ENCODE peak calls at places on chromosomes 11 and 22, in ten cellular contexts. F, P, J, O, V, R, W, L, B and C are unnamed samples. For H3K4me1, the result is how much of the 10 kb centered on the place peaks cover.

GRCh38 chr11:133541331-133542095 is 9.2 kb upstream of the OPCML start:
- DNase-seq in F (no peak), P (no peak), J (no peak), O (peak), V (no peak), R (no peak), W (no peak), L (no peak), B (no peak), C (no peak)

GRCh38 chr11:96237759-96238158 is 105.2 kb downstream of the MAML2 start:
- DNase-seq in F (no peak), P (no peak), J (no peak), O (no peak), V (no peak), R (no peak), W (no peak), L (no peak), B (no peak), C (peak)

GRCh38 chr11:8097926-8098325 is 16.9 kb downstream of the TUB start:
- DNase-seq in F (no peak), P (no peak), J (no peak), O (no peak), V (peak), R (no peak), W (no peak), L (peak), B (no peak), C (no peak)

GRCh38 chr11:60891103-60891741 is 15.2 kb downstream of the PRPF19 start:
- DNase-seq in F (peak), P (no peak), J (no peak), O (no peak), V (no peak), R (no peak), W (no peak), L (no peak), B (no peak), C (no peak)

GRCh38 chr11:62789576-62789975 is 2.2 kb downstream of the TMEM223 start:
- DNase-seq in F (no peak), P (no peak), J (no peak), O (no peak), V (no peak), R (no peak), W (no peak), L (no peak), B (no peak), C (no peak)

GRCh38 chr11:116641561-116642045 is 131.2 kb downstream of the BUD13 start:
- DNase-seq in F (no peak), P (peak), J (peak), O (peak), V (no peak), R (peak), W (peak), L (no peak), B (peak), C (no peak)

GRCh38 chr11:126361400-126361799 is 5.9 kb downstream of the ST3GAL4 start:
- DNase-seq in F (no peak), P (no peak), J (no peak), O (no peak), V (peak), R (no peak), W (no peak), L (no peak), B (peak), C (no peak)

GRCh38 chr22:31127181-31127772 is 4.5 kb downstream of the INPP5J start:
- DNase-seq in F (no peak), P (peak), J (peak), O (no peak), V (no peak), R (no peak), W (no peak), L (no peak), B (no peak), C (no peak)

GRCh38 chr11:94295534-94295933 is 8.8 kb upstream of the IZUMO1R start:
- DNase-seq in F (no peak), P (no peak), J (peak), O (no peak), V (no peak), R (no peak), W (no peak), L (no peak), B (no peak), C (no peak)

GRCh38 chr11:100403817-100404216 is 283.3 kb upstream of the ARHGAP42 start:
- DNase-seq in F (no peak), P (no peak), J (no peak), O (peak), V (no peak), R (no peak), W (no peak), L (no peak), B (no peak), C (no peak)

GRCh38 chr11:111299111-111300026 is 1.0 kb downstream of the POU2AF3 start:
- DNase-seq in F (peak), P (no peak), J (peak), O (peak), V (peak), R (peak), W (peak), L (peak), B (peak), C (peak)

GRCh38 chr11:26073646-26074045 is 258.3 kb upstream of the ANO3 start:
- DNase-seq in F (no peak), P (no peak), J (no peak), O (no peak), V (no peak), R (no peak), W (no peak), L (no peak), B (no peak), C (no peak)

GRCh38 chr22:46053563-46054090 is 76.7 kb upstream of the WNT7B start:
- DNase-seq in F (peak), P (peak), J (peak), O (no peak), V (peak), R (peak), W (peak), L (no peak), B (peak), C (no peak)

GRCh38 chr11:75105462-75105925 is 8.8 kb upstream of the OR2AT4 start:
- DNase-seq in F (no peak), P (no peak), J (peak), O (peak), V (no peak), R (no peak), W (no peak), L (no peak), B (no peak), C (peak)

GRCh38 chr11:36149538-36150242 is 139.5 kb downstream of the COMMD9 start:
- DNase-seq in F (no peak), P (peak), J (peak), O (peak), V (peak), R (peak), W (peak), L (peak), B (no peak), C (peak)

GRCh38 chr22:35868938-35869337 is 151.3 kb downstream of the APOL5 start:
- DNase-seq in F (no peak), P (no peak), J (peak), O (peak), V (no peak), R (no peak), W (no peak), L (no peak), B (no peak), C (no peak)

GRCh38 chr11:65065898-65066297 is 7.5 kb upstream of the NAALADL1 start:
- DNase-seq in F (no peak), P (no peak), J (no peak), O (no peak), V (no peak), R (no peak), W (no peak), L (no peak), B (no peak), C (no peak)

GRCh38 chr11:94776351-94777321 is 8.5 kb downstream of the AMOTL1 start:
- DNase-seq in F (no peak), P (no peak), J (peak), O (no peak), V (peak), R (no peak), W (no peak), L (no peak), B (no peak), C (no peak)

GRCh38 chr11:19777032-19777341 is 64.3 kb downstream of the NAV2 start:
- DNase-seq in F (no peak), P (no peak), J (peak), O (no peak), V (no peak), R (peak), W (peak), L (no peak), B (no peak), C (no peak)

GRCh38 chr22:38870312-38870741 is 1.7 kb downstream of the CBX6 start:
- DNase-seq in F (peak), P (peak), J (peak), O (peak), V (peak), R (peak), W (peak), L (peak), B (peak), C (peak)

GRCh38 chr22:45105281-45105700 is 58.4 kb upstream of the NUP50 start:
- DNase-seq in F (no peak), P (no peak), J (peak), O (no peak), V (no peak), R (no peak), W (no peak), L (no peak), B (no peak), C (peak)

GRCh38 chr11:131025020-131025419 is 108.7 kb upstream of the SNX19 start:
- DNase-seq in F (no peak), P (no peak), J (peak), O (peak), V (no peak), R (no peak), W (peak), L (no peak), B (no peak), C (peak)

GRCh38 chr11:120134106-120134930 is 3.6 kb downstream of the TRIM29 start:
- DNase-seq in F (no peak), P (no peak), J (no peak), O (no peak), V (peak), R (no peak), W (no peak), L (no peak), B (peak), C (no peak)

GRCh38 chr11:7549681-7550080 is 35.9 kb downstream of the PPFIBP2 start:
- DNase-seq in F (no peak), P (no peak), J (no peak), O (no peak), V (no peak), R (no peak), W (no peak), L (no peak), B (no peak), C (no peak)

GRCh38 chr11:130625907-130626306 is 177.5 kb downstream of the ADAMTS15 start:
- DNase-seq in F (no peak), P (no peak), J (no peak), O (no peak), V (no peak), R (no peak), W (no peak), L (no peak), B (no peak), C (no peak)

GRCh38 chr11:7418916-7419315 is 66.4 kb upstream of the OLFML1 start:
- DNase-seq in F (no peak), P (no peak), J (no peak), O (no peak), V (no peak), R (no peak), W (no peak), L (no peak), B (no peak), C (no peak)

GRCh38 chr11:112227471-112227870 is 1.2 kb downstream of the PTS start:
- DNase-seq in F (no peak), P (no peak), J (peak), O (no peak), V (no peak), R (no peak), W (no peak), L (no peak), B (no peak), C (no peak)

GRCh38 chr11:12800032-12800671 is 125.9 kb downstream of the TEAD1 start:
- DNase-seq in F (no peak), P (no peak), J (peak), O (no peak), V (no peak), R (peak), W (peak), L (no peak), B (no peak), C (peak)

GRCh38 chr22:27019827-27020226 is 362.4 kb downstream of the MIAT start:
- DNase-seq in F (no peak), P (no peak), J (no peak), O (no peak), V (no peak), R (no peak), W (peak), L (no peak), B (no peak), C (no peak)

GRCh38 chr22:45072322-45072903 is 62.6 kb upstream of the PHF21B start:
- DNase-seq in F (no peak), P (no peak), J (peak), O (no peak), V (no peak), R (no peak), W (peak), L (no peak), B (no peak), C (no peak)

GRCh38 chr11:8832571-8833260 is 78.3 kb upstream of the AKIP1 start:
- DNase-seq in F (no peak), P (no peak), J (peak), O (no peak), V (peak), R (no peak), W (no peak), L (no peak), B (no peak), C (no peak)

GRCh38 chr22:26660961-26661578 is 3.7 kb downstream of the MIAT start:
- DNase-seq in F (no peak), P (no peak), J (no peak), O (peak), V (no peak), R (no peak), W (no peak), L (no peak), B (no peak), C (no peak)

GRCh38 chr22:41910599-41911291 is 4.1 kb downstream of the SHISA8 start:
- DNase-seq in F (no peak), P (no peak), J (peak), O (no peak), V (no peak), R (no peak), W (no peak), L (no peak), B (peak), C (no peak)

GRCh38 chr22:22702159-22702873 is 57.9 kb downstream of the GGTLC2 start:
- DNase-seq in F (no peak), P (peak), J (no peak), O (no peak), V (no peak), R (no peak), W (no peak), L (no peak), B (no peak), C (no peak)

GRCh38 chr11:46677169-46677568 is 23.2 kb downstream of the ARHGAP1 start:
- DNase-seq in F (no peak), P (no peak), J (no peak), O (no peak), V (no peak), R (no peak), W (no peak), L (no peak), B (no peak), C (no peak)

GRCh38 chr11:119671048-119671447 is 58.0 kb downstream of the NECTIN1 start:
- DNase-seq in F (peak), P (no peak), J (no peak), O (no peak), V (peak), R (no peak), W (no peak), L (peak), B (peak), C (no peak)

GRCh38 chr11:29527391-29527936 is 489.4 kb downstream of the KCNA4 start:
- DNase-seq in F (no peak), P (peak), J (peak), O (no peak), V (no peak), R (no peak), W (peak), L (no peak), B (no peak), C (peak)

GRCh38 chr11:35859311-35859710 is 84.6 kb upstream of the LDLRAD3 start:
- DNase-seq in F (no peak), P (no peak), J (peak), O (no peak), V (no peak), R (no peak), W (no peak), L (no peak), B (no peak), C (no peak)

GRCh38 chr11:103881518-103882070 is 154.8 kb upstream of the DDI1 start:
- DNase-seq in F (no peak), P (no peak), J (no peak), O (no peak), V (no peak), R (no peak), W (no peak), L (no peak), B (no peak), C (no peak)

GRCh38 chr22:40331706-40332105 is 14.6 kb upstream of the ADSL start:
- DNase-seq in F (no peak), P (no peak), J (no peak), O (no peak), V (no peak), R (no peak), W (no peak), L (no peak), B (no peak), C (no peak)
- H3K4me1 ChIP-seq in F (half or more), P (under half), J (under half), O (under half), V (under half), R (under half), W (under half), L (under half), B (under half), C (under half)

GRCh38 chr11:69321877-69322350 is 28.0 kb downstream of the MYEOV start:
- DNase-seq in F (no peak), P (no peak), J (peak), O (no peak), V (peak), R (no peak), W (no peak), L (no peak), B (no peak), C (no peak)
- H3K4me1 ChIP-seq in F (under half), P (under half), J (under half), O (under half), V (under half), R (under half), W (under half), L (under half), B (under half), C (under half)

GRCh38 chr11:128467610-128468041 is 119.7 kb downstream of the ETS1 start:
- DNase-seq in F (peak), P (no peak), J (peak), O (no peak), V (peak), R (no peak), W (peak), L (no peak), B (no peak), C (peak)
- H3K4me1 ChIP-seq in F (half or more), P (half or more), J (half or more), O (under half), V (under half), R (under half), W (under half), L (half or more), B (half or more), C (under half)

GRCh38 chr22:20018001-20018400 is 1.4 kb upstream of the ARVCF start:
- DNase-seq in F (peak), P (no peak), J (no peak), O (no peak), V (no peak), R (no peak), W (no peak), L (no peak), B (no peak), C (no peak)
- H3K4me1 ChIP-seq in F (under half), P (under half), J (under half), O (under half), V (under half), R (under half), W (under half), L (under half), B (half or more), C (half or more)

GRCh38 chr11:76712125-76712524 is 41.6 kb upstream of the LRRC32 start:
- DNase-seq in F (no peak), P (no peak), J (no peak), O (no peak), V (no peak), R (no peak), W (no peak), L (no peak), B (no peak), C (no peak)
- H3K4me1 ChIP-seq in F (under half), P (under half), J (under half), O (under half), V (under half), R (under half), W (under half), L (under half), B (under half), C (under half)

GRCh38 chr11:122091850-122092249 is 24.2 kb downstream of the BLID start:
- DNase-seq in F (no peak), P (no peak), J (peak), O (no peak), V (no peak), R (no peak), W (no peak), L (no peak), B (no peak), C (no peak)
- H3K4me1 ChIP-seq in F (under half), P (under half), J (half or more), O (under half), V (under half), R (under half), W (under half), L (under half), B (under half), C (under half)

GRCh38 chr11:10642298-10642697 is 51.3 kb downstream of the IRAG1 start:
- DNase-seq in F (no peak), P (no peak), J (no peak), O (no peak), V (peak), R (no peak), W (no peak), L (no peak), B (no peak), C (no peak)
- H3K4me1 ChIP-seq in F (half or more), P (under half), J (under half), O (under half), V (half or more), R (under half), W (under half), L (under half), B (under half), C (under half)

GRCh38 chr11:67397536-67397935 is 4.1 kb downstream of the PPP1CA start:
- DNase-seq in F (no peak), P (no peak), J (no peak), O (no peak), V (no peak), R (no peak), W (no peak), L (no peak), B (no peak), C (no peak)

GRCh38 chr11:67400251-67400941 is 1.3 kb downstream of the PPP1CA start:
- DNase-seq in F (peak), P (no peak), J (peak), O (no peak), V (peak), R (no peak), W (no peak), L (no peak), B (no peak), C (no peak)

GRCh38 chr11:67397986-67398660 is 3.5 kb downstream of the PPP1CA start:
- DNase-seq in F (peak), P (no peak), J (no peak), O (no peak), V (no peak), R (no peak), W (no peak), L (no peak), B (no peak), C (no peak)

GRCh38 chr11:67400942-67401494 is 640 bp downstream of the PPP1CA start:
- DNase-seq in F (peak), P (peak), J (peak), O (no peak), V (peak), R (no peak), W (no peak), L (no peak), B (no peak), C (no peak)

GRCh38 chr11:67398661-67399563 is 2.7 kb downstream of the PPP1CA start:
- DNase-seq in F (peak), P (no peak), J (no peak), O (no peak), V (no peak), R (no peak), W (no peak), L (no peak), B (no peak), C (no peak)
- H3K4me1 ChIP-seq in F (half or more), P (under half), J (under half), O (under half), V (under half), R (under half), W (under half), L (under half), B (half or more), C (under half)